ENCODE peak calls at places on chromosomes 16 and 17, in four cellular contexts. One of them, this sample, is unnamed.

GRCh38 chr16:81593481-81593880 is 148.9 kb downstream of the CMIP start:
- DNase-seq in HFF-Myc: no peak
- DNase-seq in small intestine: no peak
- DNase-seq in cardiac muscle cell: no peak
- DNase-seq in this sample: no peak

GRCh38 chr17:1716912-1717695 is 6.9 kb upstream of the TLCD2 start:
- DNase-seq in HFF-Myc: peak; percentile 99
- DNase-seq in small intestine: peak; percentile 99
- DNase-seq in cardiac muscle cell: peak; percentile 99
- DNase-seq in this sample: peak; percentile 84

GRCh38 chr17:65370669-65371126 is 190.8 kb downstream of the AXIN2 start:
- DNase-seq in small intestine: peak; percentile 81
- DNase-seq in HFF-Myc: no peak
- DNase-seq in cardiac muscle cell: no peak
- DNase-seq in this sample: peak; percentile 92

GRCh38 chr16:53212899-53213235 is 158.1 kb downstream of the CHD9 start:
- DNase-seq in small intestine: no peak
- DNase-seq in HFF-Myc: no peak
- DNase-seq in cardiac muscle cell: no peak
- DNase-seq in this sample: no peak

GRCh38 chr17:60139438-60140285 is 10.1 kb upstream of the CA4 start:
- DNase-seq in HFF-Myc: no peak
- DNase-seq in small intestine: peak; percentile 49
- DNase-seq in cardiac muscle cell: peak; percentile 76
- DNase-seq in this sample: peak; percentile 85

GRCh38 chr16:50838885-50839284 is 97.0 kb downstream of the CYLD start:
- DNase-seq in HFF-Myc: no peak
- DNase-seq in cardiac muscle cell: no peak
- DNase-seq in small intestine: no peak
- DNase-seq in this sample: no peak

GRCh38 chr17:58136669-58137279 is 11.4 kb upstream of the OR4D1 start:
- DNase-seq in cardiac muscle cell: peak; percentile 2
- DNase-seq in HFF-Myc: no peak
- DNase-seq in small intestine: peak; percentile 26
- DNase-seq in this sample: no peak

GRCh38 chr17:40097931-40098845 is 2.2 kb downstream of the NR1D1 start:
- DNase-seq in small intestine: peak; percentile 99
- DNase-seq in HFF-Myc: no peak
- DNase-seq in cardiac muscle cell: peak; percentile 67
- DNase-seq in this sample: peak; percentile 89

GRCh38 chr17:68794636-68795503 is 160.3 kb downstream of the ABCA8 start:
- DNase-seq in small intestine: peak; percentile 38
- DNase-seq in HFF-Myc: peak; percentile 46
- DNase-seq in cardiac muscle cell: peak; percentile 79
- DNase-seq in this sample: no peak

GRCh38 chr16:85303354-85303883 is 191.1 kb upstream of the CIBAR2 start:
- DNase-seq in cardiac muscle cell: peak; percentile 59
- DNase-seq in HFF-Myc: no peak
- DNase-seq in small intestine: peak; percentile 46
- DNase-seq in this sample: peak; percentile 79

GRCh38 chr16:15618392-15618791 is 24.6 kb downstream of the MARF1 start:
- DNase-seq in cardiac muscle cell: peak; percentile 90
- DNase-seq in small intestine: no peak
- DNase-seq in HFF-Myc: no peak
- DNase-seq in this sample: no peak

GRCh38 chr17:74569392-74570003 is 2.2 kb upstream of the CD300H start:
- DNase-seq in cardiac muscle cell: peak; percentile 99
- DNase-seq in small intestine: no peak
- DNase-seq in HFF-Myc: peak; percentile 17
- DNase-seq in this sample: no peak

GRCh38 chr16:69501956-69502457 is 63.8 kb upstream of the NFAT5 start:
- DNase-seq in small intestine: no peak
- DNase-seq in cardiac muscle cell: no peak
- DNase-seq in HFF-Myc: no peak
- DNase-seq in this sample: no peak

GRCh38 chr17:66737524-66737923 is 97.4 kb upstream of the CACNG5 start:
- DNase-seq in small intestine: no peak
- DNase-seq in HFF-Myc: no peak
- DNase-seq in cardiac muscle cell: peak; percentile 80
- DNase-seq in this sample: no peak

GRCh38 chr16:66416981-66417700 is 10.0 kb upstream of the BEAN1 start:
- DNase-seq in HFF-Myc: no peak
- DNase-seq in cardiac muscle cell: no peak
- DNase-seq in small intestine: no peak
- DNase-seq in this sample: no peak

GRCh38 chr16:80623376-80623775 is 82.6 kb downstream of the DYNLRB2 start:
- DNase-seq in small intestine: no peak
- DNase-seq in cardiac muscle cell: peak; percentile 70
- DNase-seq in HFF-Myc: no peak
- DNase-seq in this sample: no peak

GRCh38 chr16:22353188-22353919 is 21.1 kb downstream of the CDR2 start:
- DNase-seq in HFF-Myc: no peak
- DNase-seq in small intestine: peak; percentile 94
- DNase-seq in cardiac muscle cell: peak; percentile 81
- DNase-seq in this sample: no peak

GRCh38 chr17:69567130-69567529 is 152.6 kb downstream of the MAP2K6 start:
- DNase-seq in HFF-Myc: no peak
- DNase-seq in small intestine: no peak
- DNase-seq in cardiac muscle cell: peak; percentile 13
- DNase-seq in this sample: no peak

GRCh38 chr17:75124041-75124818 is 7.3 kb downstream of the NT5C start:
- DNase-seq in cardiac muscle cell: peak; percentile 78
- DNase-seq in small intestine: peak; percentile 99
- DNase-seq in HFF-Myc: peak; percentile 42
- DNase-seq in this sample: peak; percentile 97

GRCh38 chr17:83203073-83203471 is 123.7 kb downstream of the METRNL start:
- DNase-seq in HFF-Myc: peak; percentile 60
- DNase-seq in cardiac muscle cell: peak; percentile 93
- DNase-seq in small intestine: no peak
- DNase-seq in this sample: peak; percentile 68

GRCh38 chr16:89330177-89330856 is 112.8 kb downstream of the ZNF778 start:
- DNase-seq in cardiac muscle cell: peak; percentile 36
- DNase-seq in small intestine: no peak
- DNase-seq in HFF-Myc: no peak
- DNase-seq in this sample: peak; percentile 24

GRCh38 chr17:29590261-29590978 is 972 bp upstream of the GIT1 start:
- DNase-seq in cardiac muscle cell: peak; percentile 48
- DNase-seq in HFF-Myc: no peak
- DNase-seq in small intestine: no peak
- DNase-seq in this sample: peak; percentile 28

GRCh38 chr16:85607331-85607765 is 5.8 kb upstream of the GSE1 start:
- DNase-seq in small intestine: peak; percentile 50
- DNase-seq in HFF-Myc: no peak
- DNase-seq in cardiac muscle cell: peak; percentile 34
- DNase-seq in this sample: no peak

GRCh38 chr17:33968350-33969044 is 286.6 kb upstream of the CCL2 start:
- DNase-seq in small intestine: peak; percentile 20
- DNase-seq in cardiac muscle cell: no peak
- DNase-seq in HFF-Myc: no peak
- DNase-seq in this sample: no peak

GRCh38 chr17:75059369-75060345 is 12.6 kb downstream of the KCTD2 start:
- DNase-seq in small intestine: peak; percentile 41
- DNase-seq in cardiac muscle cell: peak; percentile 75
- DNase-seq in HFF-Myc: no peak
- DNase-seq in this sample: no peak

GRCh38 chr17:66347661-66348604 is 45.5 kb downstream of the PRKCA start:
- DNase-seq in small intestine: peak; percentile 31
- DNase-seq in HFF-Myc: no peak
- DNase-seq in cardiac muscle cell: peak; percentile 38
- DNase-seq in this sample: peak; percentile 65

GRCh38 chr17:40070895-40071719 is 8.3 kb downstream of the THRA start:
- DNase-seq in cardiac muscle cell: no peak
- DNase-seq in small intestine: peak; percentile 97
- DNase-seq in HFF-Myc: no peak
- DNase-seq in this sample: peak; percentile 95

GRCh38 chr17:63331301-63331700 is 114.8 kb downstream of the CYB561 start:
- DNase-seq in HFF-Myc: no peak
- DNase-seq in small intestine: no peak
- DNase-seq in cardiac muscle cell: no peak
- DNase-seq in this sample: no peak

GRCh38 chr16:14365200-14365851 is 264.7 kb downstream of the PARN start:
- DNase-seq in cardiac muscle cell: no peak
- DNase-seq in small intestine: no peak
- DNase-seq in HFF-Myc: no peak
- DNase-seq in this sample: no peak

GRCh38 chr16:14364386-14365199 is 265.5 kb downstream of the PARN start:
- DNase-seq in cardiac muscle cell: peak; percentile 30
- DNase-seq in small intestine: no peak
- DNase-seq in HFF-Myc: no peak
- DNase-seq in this sample: no peak

GRCh38 chr16:14364112-14364385 is 266.0 kb downstream of the PARN start:
- DNase-seq in small intestine: no peak
- DNase-seq in HFF-Myc: no peak
- DNase-seq in cardiac muscle cell: no peak
- DNase-seq in this sample: no peak

GRCh38 chr16:14360326-14361037 is 269.6 kb downstream of the PARN start:
- DNase-seq in cardiac muscle cell: no peak
- DNase-seq in HFF-Myc: no peak
- DNase-seq in small intestine: no peak
- DNase-seq in this sample: no peak

GRCh38 chr16:14362774-14363371 is 267.2 kb downstream of the PARN start:
- DNase-seq in small intestine: no peak
- DNase-seq in HFF-Myc: peak; percentile 57
- DNase-seq in cardiac muscle cell: no peak
- DNase-seq in this sample: no peak
- H3K4me3 ChIP-seq in small intestine: no peak overlapping the region
- H3K4me3 ChIP-seq in HFF-Myc: peak overlapping the region; percentile 23
- H3K4me3 ChIP-seq in cardiac muscle cell: no peak overlapping the region
- H3K4me3 ChIP-seq in this sample: no peak overlapping the region

GRCh38 chr17:82188001-82188961 is 24.4 kb downstream of the CCDC57 start:
- DNase-seq in HFF-Myc: no peak
- DNase-seq in small intestine: peak; percentile 88
- DNase-seq in cardiac muscle cell: no peak
- DNase-seq in this sample: peak; percentile 32
- H3K4me3 ChIP-seq in HFF-Myc: no peak overlapping the region
- H3K4me3 ChIP-seq in small intestine: no peak overlapping the region
- H3K4me3 ChIP-seq in cardiac muscle cell: no peak overlapping the region
- H3K4me3 ChIP-seq in this sample: no peak overlapping the region

GRCh38 chr16:10978846-10979446 is 34.6 kb downstream of the CLEC16A start:
- DNase-seq in small intestine: no peak
- DNase-seq in HFF-Myc: no peak
- DNase-seq in cardiac muscle cell: no peak
- DNase-seq in this sample: no peak

GRCh38 chr16:10979717-10980601 is 35.6 kb downstream of the CLEC16A start:
- DNase-seq in cardiac muscle cell: peak; percentile 84
- DNase-seq in small intestine: no peak
- DNase-seq in HFF-Myc: no peak
- DNase-seq in this sample: no peak

GRCh38 chr16:10972956-10973464 is 28.6 kb downstream of the CLEC16A start:
- DNase-seq in HFF-Myc: no peak
- DNase-seq in cardiac muscle cell: no peak
- DNase-seq in small intestine: no peak
- DNase-seq in this sample: no peak

GRCh38 chr16:10978124-10978523 is 33.8 kb downstream of the CLEC16A start:
- DNase-seq in cardiac muscle cell: no peak
- DNase-seq in small intestine: no peak
- DNase-seq in HFF-Myc: no peak
- DNase-seq in this sample: no peak

GRCh38 chr16:10976663-10977062 is 32.3 kb downstream of the CLEC16A start:
- DNase-seq in small intestine: no peak
- DNase-seq in cardiac muscle cell: no peak
- DNase-seq in HFF-Myc: no peak
- DNase-seq in this sample: no peak
- H3K4me3 ChIP-seq in small intestine: no peak overlapping the region
- H3K4me3 ChIP-seq in cardiac muscle cell: no peak overlapping the region
- H3K4me3 ChIP-seq in HFF-Myc: no peak overlapping the region
- H3K4me3 ChIP-seq in this sample: no peak overlapping the region

GRCh38 chr17:46770439-46770817 is 48.1 kb downstream of the WNT3 start:
- DNase-seq in cardiac muscle cell: no peak
- DNase-seq in small intestine: no peak
- DNase-seq in HFF-Myc: no peak
- DNase-seq in this sample: no peak
- H3K4me3 ChIP-seq in cardiac muscle cell: peak overlapping the region; percentile 47
- H3K4me3 ChIP-seq in small intestine: no peak overlapping the region
- H3K4me3 ChIP-seq in HFF-Myc: no peak overlapping the region
- H3K4me3 ChIP-seq in this sample: no peak overlapping the region

DNA sequence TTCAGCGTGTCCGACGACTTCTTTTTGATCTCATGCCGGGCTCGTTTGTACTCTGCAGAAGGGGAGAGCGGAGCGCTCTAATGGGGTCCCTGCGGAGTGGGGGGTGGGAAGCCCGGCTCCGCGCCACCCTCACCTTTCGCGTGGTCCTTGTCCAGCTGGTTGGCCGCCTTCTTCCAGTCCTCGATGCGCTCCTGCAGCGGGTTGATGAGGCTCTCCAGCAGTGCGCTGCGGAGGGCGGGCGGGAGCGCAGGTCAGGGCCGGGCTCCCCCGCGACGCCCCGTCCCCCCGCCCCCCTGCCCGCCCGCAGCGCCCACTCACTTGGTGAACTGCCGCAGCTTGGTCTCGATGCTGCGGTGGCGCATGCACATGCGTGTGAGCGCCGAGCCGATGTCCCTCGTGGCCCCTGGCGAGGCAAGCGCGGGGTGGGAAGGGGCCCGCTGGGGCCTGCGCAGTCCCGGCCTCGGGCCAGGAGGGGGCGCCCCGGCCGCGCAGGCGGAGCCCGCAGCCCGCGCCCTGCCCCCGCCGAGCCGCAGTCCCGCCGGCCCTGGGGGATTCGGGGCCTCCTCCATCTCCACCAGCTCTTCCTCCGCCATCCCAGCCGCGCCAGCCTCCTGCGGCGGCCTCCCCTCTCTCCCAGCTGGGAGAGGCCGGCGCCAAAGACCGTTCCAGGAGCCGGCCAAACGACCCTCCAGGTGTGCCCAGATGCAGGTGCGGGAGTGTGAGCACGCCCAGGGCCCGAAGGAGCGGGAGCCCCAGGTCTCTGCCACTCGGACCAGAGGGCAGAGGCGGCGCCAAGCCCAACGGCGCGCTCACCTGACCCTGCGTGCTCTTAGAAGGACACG is 6.0 kb downstream of the MTSS2 start:
- DNase-seq in cardiac muscle cell: peak; percentile 37
- DNase-seq in HFF-Myc: no peak
- DNase-seq in small intestine: no peak
- DNase-seq in this sample: peak; percentile 38
- H3K4me3 ChIP-seq in cardiac muscle cell: no peak overlapping the region
- H3K4me3 ChIP-seq in HFF-Myc: no peak overlapping the region
- H3K4me3 ChIP-seq in small intestine: no peak overlapping the region
- H3K4me3 ChIP-seq in this sample: no peak overlapping the region

GRCh38 chr17:8696951-8697745 is 47.5 kb downstream of the CCDC42 start:
- DNase-seq in cardiac muscle cell: peak; percentile 99
- DNase-seq in HFF-Myc: peak; percentile 77
- DNase-seq in small intestine: no peak
- DNase-seq in this sample: no peak
- H3K4me3 ChIP-seq in cardiac muscle cell: no peak overlapping the region
- H3K4me3 ChIP-seq in HFF-Myc: no peak overlapping the region
- H3K4me3 ChIP-seq in small intestine: no peak overlapping the region
- H3K4me3 ChIP-seq in this sample: no peak overlapping the region

GRCh38 chr16:14013145-14013570 is 58.0 kb upstream of the MRTFB start:
- DNase-seq in cardiac muscle cell: no peak
- DNase-seq in HFF-Myc: no peak
- DNase-seq in small intestine: no peak
- DNase-seq in this sample: no peak
- H3K4me3 ChIP-seq in cardiac muscle cell: no peak overlapping the region
- H3K4me3 ChIP-seq in HFF-Myc: no peak overlapping the region
- H3K4me3 ChIP-seq in small intestine: no peak overlapping the region
- H3K4me3 ChIP-seq in this sample: no peak overlapping the region

This sample was measured in mucosa of descending colon.